ENCODE peak calls at places on chromosome 15, in ten cellular contexts. F, Q, M, P, T, G, A, N, H and U are unnamed samples.

GRCh38 chr15:63880744-63881143 is 47.0 kb upstream of the HERC1 start:
- DNase-seq in F (no peak), Q (no peak), M (no peak), P (no peak), T (no peak), G (no peak), A (no peak), N (no peak), H (no peak), U (no peak)

GRCh38 chr15:77497942-77498361 is 77.3 kb downstream of the HMG20A start:
- DNase-seq in F (no peak), Q (no peak), M (peak), P (no peak), T (no peak), G (no peak), A (no peak), N (no peak), H (no peak), U (no peak)

GRCh38 chr15:61131598-61131954 is 97.5 kb downstream of the RORA start:
- DNase-seq in F (no peak), Q (no peak), M (no peak), P (no peak), T (no peak), G (no peak), A (no peak), N (no peak), H (no peak), U (no peak)

GRCh38 chr15:95922431-95922830 is 408.1 kb upstream of the NR2F2 start:
- DNase-seq in F (no peak), Q (no peak), M (no peak), P (no peak), T (no peak), G (no peak), A (no peak), N (no peak), H (no peak), U (no peak)

GRCh38 chr15:42239528-42240245 is 31.6 kb upstream of the VPS39 start:
- DNase-seq in F (no peak), Q (no peak), M (no peak), P (no peak), T (no peak), G (no peak), A (no peak), N (no peak), H (no peak), U (no peak)

GRCh38 chr15:63374686-63375520 is 6.7 kb downstream of the CA12 start:
- DNase-seq in F (peak), Q (no peak), M (peak), P (peak), T (no peak), G (peak), A (no peak), N (peak), H (no peak), U (peak)

GRCh38 chr15:65791335-65792129 is 561 bp downstream of the DENND4A start:
- DNase-seq in F (peak), Q (peak), M (peak), P (peak), T (no peak), G (peak), A (peak), N (peak), H (peak), U (peak)

GRCh38 chr15:94100814-94101213 is 130.5 kb upstream of the MCTP2 start:
- DNase-seq in F (no peak), Q (no peak), M (no peak), P (no peak), T (no peak), G (no peak), A (no peak), N (no peak), H (no peak), U (no peak)

GRCh38 chr15:70253461-70254156 is 155.9 kb upstream of the TLE3 start:
- DNase-seq in F (peak), Q (no peak), M (no peak), P (no peak), T (no peak), G (no peak), A (no peak), N (no peak), H (no peak), U (no peak)

GRCh38 chr15:76206325-76206976 is 104.8 kb downstream of the ETFA start:
- DNase-seq in F (peak), Q (no peak), M (peak), P (peak), T (no peak), G (no peak), A (no peak), N (peak), H (no peak), U (no peak)

GRCh38 chr15:65037279-65037678 is 7.8 kb upstream of the MTFMT start:
- DNase-seq in F (no peak), Q (no peak), M (no peak), P (no peak), T (no peak), G (no peak), A (no peak), N (no peak), H (no peak), U (no peak)

GRCh38 chr15:70632981-70633380 is 130.4 kb downstream of the UACA start:
- DNase-seq in F (no peak), Q (no peak), M (no peak), P (no peak), T (no peak), G (no peak), A (no peak), N (no peak), H (no peak), U (no peak)

GRCh38 chr15:76177491-76178040 is 117.8 kb downstream of the TMEM266 start:
- DNase-seq in F (peak), Q (no peak), M (no peak), P (no peak), T (no peak), G (no peak), A (no peak), N (no peak), H (no peak), U (no peak)

GRCh38 chr15:68080783-68081182 is 26.7 kb downstream of the PIAS1 start:
- DNase-seq in F (no peak), Q (no peak), M (no peak), P (no peak), T (no peak), G (no peak), A (no peak), N (no peak), H (no peak), U (no peak)

GRCh38 chr15:45378913-45379262 is 544 bp upstream of the GATM start:
- DNase-seq in F (no peak), Q (no peak), M (no peak), P (no peak), T (no peak), G (no peak), A (no peak), N (no peak), H (no peak), U (no peak)

GRCh38 chr15:94844533-94845390 is 613.4 kb downstream of the MCTP2 start:
- DNase-seq in F (peak), Q (no peak), M (no peak), P (no peak), T (no peak), G (no peak), A (no peak), N (peak), H (no peak), U (no peak)

GRCh38 chr15:65512189-65512588 is 5.3 kb downstream of the DPP8 start:
- DNase-seq in F (no peak), Q (no peak), M (no peak), P (no peak), T (no peak), G (no peak), A (no peak), N (no peak), H (no peak), U (no peak)

GRCh38 chr15:43511012-43511885 is 6.2 kb upstream of the MAP1A start:
- DNase-seq in F (no peak), Q (no peak), M (peak), P (no peak), T (peak), G (no peak), A (no peak), N (peak), H (no peak), U (peak)

GRCh38 chr15:85759391-85759790 is 35.3 kb downstream of the KLHL25 start:
- DNase-seq in F (peak), Q (no peak), M (no peak), P (peak), T (no peak), G (no peak), A (no peak), N (no peak), H (no peak), U (no peak)

GRCh38 chr15:22930782-22931484 is 49.2 kb downstream of the CYFIP1 start:
- DNase-seq in F (no peak), Q (no peak), M (no peak), P (no peak), T (no peak), G (no peak), A (no peak), N (no peak), H (no peak), U (no peak)

GRCh38 chr15:34049096-34049495 is 10.1 kb upstream of the AVEN start:
- DNase-seq in F (no peak), Q (no peak), M (no peak), P (no peak), T (no peak), G (no peak), A (no peak), N (no peak), H (no peak), U (no peak)